ENCODE peak calls at places on chromosomes 12 and 14, in eight cellular contexts. J is astrocyte of the spinal cord; S is iPS DF 19.7; I is NCI-H2029; G is stimulated activated CD4-positive, alpha-beta T cell treated with anti-CD3 and anti-CD28 coated beads, Interleukin-4, amount 100 ng/mL, for 1 hour; M is neural crest cell; C is endothelial cell; N is iris pigment epithelial cell. K is an unnamed sample.

GRCh38 chr14:38001501-38001900 is 206.2 kb upstream of the SSTR1 start:
- DNase-seq in J (no peak), S (no peak), I (no peak), G (no peak), M (no peak), C (no peak), N (no peak), K (no peak)

GRCh38 chr12:52767427-52767826 is 9.7 kb downstream of the KRT76 start:
- DNase-seq in J (no peak), S (no peak), I (no peak), G (no peak), M (no peak), C (no peak), N (no peak), K (no peak)

GRCh38 chr12:122020795-122021192 is 890 bp upstream of the BCL7A start:
- DNase-seq in J (no peak), S (no peak), I (no peak), G (no peak), M (no peak), C (no peak), N (no peak), K (no peak)

GRCh38 chr12:80173465-80173864 is 74.1 kb downstream of the OTOGL start:
- DNase-seq in J (no peak), S (peak), I (no peak), G (no peak), M (no peak), C (no peak), N (no peak), K (no peak)

GRCh38 chr12:7787574-7788315 is 1.5 kb upstream of the NANOG start:
- DNase-seq in J (no peak), S (peak), I (no peak), G (no peak), M (no peak), C (no peak), N (no peak), K (no peak)

GRCh38 chr14:83483063-83483462 is 1949.4 kb upstream of the SEL1L start:
- DNase-seq in J (peak), S (no peak), I (no peak), G (no peak), M (no peak), C (no peak), N (peak), K (no peak)

GRCh38 chr12:80189241-80189640 is 89.9 kb downstream of the OTOGL start:
- DNase-seq in J (peak), S (no peak), I (no peak), G (no peak), M (no peak), C (no peak), N (peak), K (peak)

GRCh38 chr12:108806921-108807320 is 50.5 kb downstream of the SSH1 start:
- DNase-seq in J (no peak), S (no peak), I (no peak), G (no peak), M (no peak), C (no peak), N (no peak), K (no peak)

GRCh38 chr12:5383961-5384360 is 47.9 kb upstream of the NTF3 start:
- DNase-seq in J (no peak), S (no peak), I (no peak), G (no peak), M (no peak), C (no peak), N (no peak), K (peak)

GRCh38 chr14:62956413-62956812 is 88.8 kb downstream of the KCNH5 start:
- DNase-seq in J (no peak), S (no peak), I (no peak), G (no peak), M (no peak), C (no peak), N (no peak), K (no peak)

K was measured in M059J.